ENCODE peak calls at places on chromosomes 1 and 21, in nine cellular contexts. X, K, Q, G, O, E, M, H and T are unnamed samples.

GRCh38 chr1:155598842-155599331 is 11.1 kb upstream of the MSTO1 start:
- DNase-seq in X (peak; percentile 53), Q (no peak), K (peak; percentile 43), M (peak; percentile 51), E (peak; percentile 69), G (no peak), H (no peak), O (no peak), T (no peak)

GRCh38 chr1:156691665-156692408 is 13.5 kb downstream of the CRABP2 start:
- DNase-seq in E (peak; percentile 62), H (peak; percentile 94), K (peak; percentile 47), O (no peak), Q (no peak), G (no peak), X (no peak), M (peak; percentile 73), T (no peak)

GRCh38 chr1:68141801-68142440 is 90.4 kb downstream of the WLS start:
- DNase-seq in H (no peak), K (peak; percentile 27), X (no peak), M (no peak), E (no peak), O (no peak), Q (no peak), G (no peak), T (no peak)

GRCh38 chr1:156772222-156772621 is 4.9 kb downstream of the PRCC start:
- DNase-seq in Q (no peak), O (no peak), X (no peak), G (no peak), H (no peak), K (no peak), M (no peak), E (no peak), T (no peak)

GRCh38 chr1:150577557-150578277 is 1.7 kb downstream of the MCL1 start:
- DNase-seq in H (no peak), G (no peak), K (peak; percentile 43), E (peak; percentile 69), Q (no peak), O (no peak), X (peak; percentile 35), M (no peak), T (no peak)

GRCh38 chr1:24900486-24900849 is 29.6 kb downstream of the RUNX3 start:
- DNase-seq in X (no peak), Q (no peak), O (no peak), K (no peak), M (peak; percentile 41), E (no peak), G (peak; percentile 54), H (no peak), T (no peak)

GRCh38 chr1:58929667-58930325 is 145.9 kb upstream of the JUN start:
- DNase-seq in Q (no peak), O (no peak), X (no peak), K (no peak), M (no peak), G (peak; percentile 77), E (no peak), H (peak; percentile 59), T (no peak)

GRCh38 chr1:84370831-84371394 is 27.4 kb upstream of the DNASE2B start:
- DNase-seq in K (peak; percentile 88), G (no peak), H (peak; percentile 20), X (peak; percentile 84), Q (no peak), O (no peak), E (peak; percentile 83), M (no peak), T (no peak)

GRCh38 chr1:9284061-9284460 is 8.6 kb upstream of the SPSB1 start:
- DNase-seq in K (no peak), Q (no peak), O (no peak), G (no peak), E (no peak), H (no peak), X (no peak), M (no peak), T (no peak)

GRCh38 chr1:92096317-92096716 is 16.2 kb downstream of the BTBD8 start:
- DNase-seq in K (peak; percentile 38), Q (no peak), O (no peak), X (no peak), G (no peak), E (peak; percentile 39), H (peak; percentile 46), M (no peak), T (no peak)

GRCh38 chr1:169928438-169929209 is 34.9 kb upstream of the SCYL3 start:
- DNase-seq in E (peak; percentile 69), O (peak; percentile 24), Q (no peak), K (peak; percentile 72), M (no peak), X (no peak), H (peak; percentile 32), G (no peak), T (no peak)

GRCh38 chr1:154703207-154703606 is 95.2 kb upstream of the ADAR start:
- DNase-seq in H (no peak), Q (no peak), E (peak; percentile 10), X (no peak), G (no peak), O (no peak), K (no peak), M (no peak), T (no peak)

GRCh38 chr1:53160924-53161378 is 18.5 kb upstream of the SLC1A7 start:
- DNase-seq in X (no peak), G (no peak), M (no peak), Q (no peak), H (no peak), K (no peak), O (no peak), E (no peak), T (no peak)

GRCh38 chr1:115201598-115201997 is 112.3 kb upstream of the TSPAN2 start:
- DNase-seq in E (no peak), M (no peak), X (no peak), H (no peak), Q (no peak), K (no peak), O (no peak), G (no peak), T (no peak)

GRCh38 chr1:79791488-79792211 is 785.1 kb upstream of the ADGRL4 start:
- DNase-seq in O (no peak), E (no peak), K (no peak), X (no peak), H (no peak), M (no peak), Q (no peak), G (no peak), T (no peak)

DNA sequence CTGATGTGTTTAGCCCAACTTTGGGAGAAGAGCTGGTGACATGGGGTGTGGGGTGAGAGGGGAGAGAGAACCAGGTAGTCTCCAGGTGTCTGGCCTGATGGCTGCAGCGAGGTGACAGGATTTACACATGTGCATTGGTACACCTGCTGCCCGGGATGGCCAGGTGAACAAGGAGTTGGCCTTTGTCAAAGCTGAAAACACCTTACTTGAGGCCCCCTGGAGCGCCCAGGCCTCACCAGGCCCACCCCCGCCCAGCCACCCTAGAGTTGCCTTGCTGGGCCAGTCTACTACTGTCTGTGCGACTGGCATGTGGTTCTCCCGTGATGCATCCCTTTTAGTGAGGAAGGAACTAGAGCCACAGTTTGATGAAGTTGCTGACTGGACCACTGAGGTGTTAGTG is 90.5 kb downstream of the ADARB1 start:
- DNase-seq in M (no peak), K (no peak), O (no peak), X (no peak), Q (no peak), H (no peak), E (no peak), G (no peak), T (no peak)
- H3K27ac ChIP-seq in M (no peak overlapping the region), K (no peak overlapping the region), O (no peak overlapping the region), X (no peak overlapping the region), Q (no peak overlapping the region), H (no peak overlapping the region), E (no peak overlapping the region), G (no peak overlapping the region), T (no peak overlapping the region)

GRCh38 chr1:23385119-23385621 is 15.5 kb upstream of the ZNF436 start:
- DNase-seq in H (peak; percentile 54), X (no peak), M (no peak), O (no peak), K (peak; percentile 38), E (peak; percentile 57), Q (no peak), G (no peak), T (no peak)
- H3K27ac ChIP-seq in H (peak overlapping the region; percentile 19), X (peak overlapping the region; percentile 28), M (no peak overlapping the region), O (no peak overlapping the region), K (peak overlapping the region; percentile 20), E (peak overlapping the region; percentile 61), Q (no peak overlapping the region), G (peak overlapping the region; percentile 4), T (peak overlapping the region; percentile 12)

GRCh38 chr21:16572032-16572431 is 842.2 kb downstream of the USP25 start:
- DNase-seq in H (peak; percentile 19), E (peak; percentile 59), G (no peak), M (no peak), O (no peak), Q (no peak), X (no peak), K (peak; percentile 77), T (no peak)
- H3K27ac ChIP-seq in H (no peak overlapping the region), E (peak overlapping the region; percentile 16), G (no peak overlapping the region), M (no peak overlapping the region), O (no peak overlapping the region), Q (no peak overlapping the region), X (peak overlapping the region; percentile 51), K (no peak overlapping the region), T (no peak overlapping the region)

GRCh38 chr1:4019606-4020331 is 119.7 kb upstream of the C1orf174 start:
- DNase-seq in E (no peak), Q (no peak), M (no peak), K (no peak), O (no peak), G (no peak), X (no peak), H (no peak), T (no peak)

GRCh38 chr1:4016351-4017130 is 116.5 kb upstream of the C1orf174 start:
- DNase-seq in G (peak; percentile 31), E (peak; percentile 2), O (no peak), M (peak; percentile 40), X (no peak), H (no peak), Q (no peak), K (no peak), T (peak; percentile 15)

GRCh38 chr1:4020411-4020810 is 120.3 kb upstream of the C1orf174 start:
- DNase-seq in X (no peak), E (no peak), H (no peak), K (no peak), O (no peak), G (no peak), M (no peak), Q (no peak), T (no peak)

GRCh38 chr1:4017636-4018365 is 117.7 kb upstream of the C1orf174 start:
- DNase-seq in X (no peak), H (no peak), K (no peak), Q (no peak), G (peak; percentile 23), E (no peak), O (no peak), M (peak; percentile 35), T (no peak)

DNA sequence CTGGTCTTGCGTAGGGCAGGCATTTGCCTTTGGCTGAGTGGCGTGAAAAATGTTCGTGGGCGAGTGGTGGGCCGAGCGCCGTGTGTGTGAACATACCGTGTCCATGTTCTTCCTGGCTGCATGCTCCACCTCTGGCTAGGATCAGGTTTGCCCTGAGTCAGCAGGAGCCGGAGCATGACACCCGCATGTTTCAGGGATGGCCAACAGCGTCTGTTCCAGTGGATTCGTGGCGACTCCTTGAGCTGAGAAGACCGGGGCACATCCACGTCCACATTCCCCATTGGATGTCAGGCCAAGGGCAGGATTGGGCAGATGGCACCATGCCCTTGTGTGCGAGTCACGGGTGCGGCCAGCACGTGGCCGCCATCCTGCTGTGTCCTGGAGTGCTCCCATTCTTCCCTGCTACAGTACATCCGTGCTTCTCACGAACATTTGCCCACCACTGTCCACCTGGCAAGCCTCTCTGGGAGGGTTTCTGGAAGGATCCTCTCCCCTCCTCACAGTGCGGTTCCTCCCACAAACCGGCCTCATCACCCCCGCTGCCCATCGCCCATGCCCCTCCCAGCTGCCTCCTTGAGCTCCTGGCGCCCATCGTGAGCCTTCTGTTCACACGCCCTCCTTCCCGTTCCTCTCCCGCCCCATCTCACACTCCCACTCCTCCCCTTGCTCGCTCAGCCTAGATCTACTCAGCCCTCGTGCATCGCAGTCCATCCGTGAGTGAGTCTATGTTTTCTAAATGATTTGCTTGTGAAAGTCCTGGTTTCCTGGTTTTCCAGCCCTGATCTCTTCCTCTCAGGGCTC is 118.8 kb upstream of the C1orf174 start:
- DNase-seq in O (no peak), K (no peak), Q (no peak), X (no peak), E (no peak), M (no peak), G (no peak), H (no peak), T (no peak)
- H3K27ac ChIP-seq in O (no peak overlapping the region), K (no peak overlapping the region), Q (no peak overlapping the region), X (no peak overlapping the region), E (no peak overlapping the region), M (no peak overlapping the region), G (no peak overlapping the region), H (no peak overlapping the region), T (no peak overlapping the region)